ENCODE peak calls at places on chromosomes 12 and 14, in seven cellular contexts. A is astrocyte of the cerebellum, E is left ventricle myocardium inferior, N is endothelial cell of umbilical vein, R is cardiac fibroblast, P is heart left ventricle, T is astrocyte of the spinal cord. S is an unnamed sample.

GRCh38 chr12:106766393-106766826 is 8.1 kb upstream of the RIC8B start:
- DNase-seq in E (peak; percentile 54), P (peak; percentile 48), R (peak; percentile 89), N (peak; percentile 70), A (no peak), T (peak; percentile 43), S (no peak)

GRCh38 chr12:123077298-123078113 is 73.4 kb downstream of the PITPNM2 start:
- DNase-seq in N (no peak), P (no peak), A (no peak), T (no peak), E (no peak), R (no peak), S (no peak)

GRCh38 chr12:121295746-121296617 is 527 bp downstream of the CAMKK2 start:
- DNase-seq in T (peak; percentile 3), R (peak; percentile 11), P (no peak), A (no peak), E (peak; percentile 41), N (peak; percentile 13), S (no peak)

GRCh38 chr12:80188566-80188965 is 89.2 kb downstream of the OTOGL start:
- DNase-seq in R (no peak), E (no peak), N (no peak), A (no peak), T (no peak), P (no peak), S (no peak)

GRCh38 chr12:65761301-65761700 is 63.0 kb upstream of the HMGA2 start:
- DNase-seq in T (no peak), R (no peak), N (no peak), P (no peak), E (no peak), A (no peak), S (no peak)

GRCh38 chr12:57460457-57461325 is 1.1 kb downstream of the GLI1 start:
- DNase-seq in R (no peak), N (no peak), A (no peak), P (no peak), T (no peak), E (no peak), S (no peak)

GRCh38 chr12:58847876-58848600 is 72.3 kb downstream of the LRIG3 start:
- DNase-seq in P (no peak), E (no peak), R (no peak), A (no peak), N (peak; percentile 65), T (no peak), S (no peak)

GRCh38 chr12:6336859-6337744 is 4.8 kb downstream of the TNFRSF1A start:
- DNase-seq in T (no peak), R (peak; percentile 15), E (no peak), N (peak; percentile 27), A (no peak), P (no peak), S (no peak)

GRCh38 chr14:51862171-51862838 is 1.9 kb downstream of the GNG2 start:
- DNase-seq in R (no peak), E (no peak), T (no peak), A (no peak), P (no peak), N (no peak), S (no peak)

GRCh38 chr14:105646175-105646574 is 119.8 kb downstream of the TMEM121 start:
- DNase-seq in E (no peak), A (no peak), P (no peak), N (no peak), T (no peak), R (no peak), S (no peak)

GRCh38 chr12:47079894-47080724 is at the start of gene AMIGO2:
- DNase-seq in A (no peak), P (peak; percentile 69), R (peak; percentile 76), N (peak; percentile 91), E (peak; percentile 51), T (peak; percentile 75), S (no peak)

GRCh38 chr14:31090872-31091764 is 64.9 kb upstream of the STRN3 start:
- DNase-seq in P (no peak), E (no peak), N (peak; percentile 66), R (peak; percentile 93), A (peak; percentile 42), T (peak; percentile 76), S (peak; percentile 98)

GRCh38 chr12:104494816-104495158 is 38.0 kb downstream of the CHST11 start:
- DNase-seq in N (no peak), E (no peak), R (no peak), P (no peak), A (no peak), T (peak; percentile 41), S (no peak)

GRCh38 chr12:117334855-117335587 is 26.4 kb downstream of the NOS1 start:
- DNase-seq in R (no peak), P (no peak), A (no peak), N (no peak), T (no peak), E (no peak), S (peak; percentile 47)

GRCh38 chr12:26113853-26114719 is 10.8 kb downstream of the BHLHE41 start:
- DNase-seq in R (peak; percentile 91), N (peak; percentile 95), E (peak; percentile 95), P (peak; percentile 96), T (peak; percentile 90), A (no peak), S (no peak)

GRCh38 chr14:23094666-23095195 is at the start of gene ACIN1:
- DNase-seq in T (peak; percentile 92), N (peak; percentile 94), R (peak; percentile 93), E (no peak), A (peak; percentile 73), P (peak; percentile 77), S (peak; percentile 49)

GRCh38 chr12:104138747-104139186 is 757 bp upstream of the NFYB start:
- DNase-seq in T (no peak), A (no peak), R (no peak), N (no peak), E (peak; percentile 20), P (no peak), S (no peak)

GRCh38 chr12:61916856-61917255 is 343.3 kb upstream of the USP15 start:
- DNase-seq in P (no peak), E (no peak), R (no peak), N (no peak), A (no peak), T (no peak), S (no peak)

GRCh38 chr12:27571463-27571862 is 47.5 kb downstream of the PPFIBP1 start:
- DNase-seq in E (no peak), R (peak; percentile 61), N (peak; percentile 58), P (no peak), A (peak; percentile 91), T (peak; percentile 96), S (no peak)

GRCh38 chr12:88960213-88960878 is 380.1 kb upstream of the KITLG start:
- DNase-seq in R (peak; percentile 59), N (peak; percentile 84), T (peak; percentile 40), A (no peak), P (peak; percentile 24), E (no peak), S (no peak)

GRCh38 chr12:100348657-100349454 is 8.0 kb upstream of the SLC17A8 start:
- DNase-seq in A (peak; percentile 32), T (peak; percentile 29), R (peak; percentile 39), N (peak; percentile 37), E (no peak), P (no peak), S (no peak)

GRCh38 chr12:132204064-132204821 is 60.0 kb downstream of the NOC4L start:
- DNase-seq in E (no peak), T (no peak), A (no peak), P (no peak), N (no peak), R (no peak), S (no peak)

GRCh38 chr12:27180862-27181261 is 63.2 kb upstream of the STK38L start:
- DNase-seq in P (no peak), A (no peak), E (no peak), R (no peak), T (no peak), N (no peak), S (no peak)

GRCh38 chr12:27554003-27554402 is 30.0 kb downstream of the PPFIBP1 start:
- DNase-seq in A (no peak), P (no peak), T (no peak), R (peak; percentile 38), N (no peak), E (no peak), S (no peak)

GRCh38 chr12:63084501-63084900 is 66.5 kb downstream of the AVPR1A start:
- DNase-seq in P (no peak), A (no peak), T (no peak), N (no peak), E (no peak), R (no peak), S (no peak)

DNA sequence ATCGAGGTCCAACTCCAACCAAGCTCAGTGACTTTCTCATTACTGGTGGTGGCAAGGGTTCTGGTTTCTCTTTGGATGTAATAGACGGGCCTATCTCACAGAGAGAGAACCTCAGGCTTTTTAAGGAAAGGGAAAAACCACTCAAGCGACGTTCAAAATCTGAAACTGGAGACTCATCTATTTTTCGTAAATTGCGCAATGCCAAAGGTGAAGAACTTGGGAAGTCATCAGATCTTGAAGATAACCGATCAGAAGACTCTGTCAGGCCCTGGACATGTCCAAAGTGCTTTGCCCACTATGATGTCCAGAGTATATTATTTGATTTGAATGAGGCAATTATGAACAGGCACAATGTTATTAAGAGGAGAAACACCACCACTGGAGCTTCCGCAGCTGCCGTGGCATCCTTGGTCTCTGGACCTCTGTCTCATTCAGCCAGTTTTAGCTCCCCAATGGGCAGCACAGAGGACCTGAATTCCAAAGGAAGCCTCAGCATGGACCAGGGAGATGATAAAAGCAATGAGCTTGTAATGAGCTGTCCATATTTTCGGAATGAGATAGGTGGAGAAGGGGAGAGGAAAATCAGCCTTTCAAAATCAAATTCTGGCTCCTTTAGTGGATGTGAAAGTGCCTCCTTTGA is 343.5 kb upstream of the RGS6 start:
- DNase-seq in P (no peak), R (no peak), N (no peak), E (no peak), A (no peak), T (no peak), S (no peak)
- H3K4me3 ChIP-seq in P (no peak overlapping the region), R (no peak overlapping the region), N (no peak overlapping the region), E (no peak overlapping the region), A (no peak overlapping the region), T (no peak overlapping the region), S (no peak overlapping the region)

GRCh38 chr12:54169036-54169435 is 19.7 kb downstream of the SMUG1 start:
- DNase-seq in N (no peak), A (no peak), P (no peak), R (no peak), T (no peak), E (no peak), S (no peak)
- TF ChIP-seq CTCF in N (no peak), A (peak; percentile 7), P (no peak), R (peak; percentile 17), T (peak; percentile 30), E (no peak), S (no peak)

DNA sequence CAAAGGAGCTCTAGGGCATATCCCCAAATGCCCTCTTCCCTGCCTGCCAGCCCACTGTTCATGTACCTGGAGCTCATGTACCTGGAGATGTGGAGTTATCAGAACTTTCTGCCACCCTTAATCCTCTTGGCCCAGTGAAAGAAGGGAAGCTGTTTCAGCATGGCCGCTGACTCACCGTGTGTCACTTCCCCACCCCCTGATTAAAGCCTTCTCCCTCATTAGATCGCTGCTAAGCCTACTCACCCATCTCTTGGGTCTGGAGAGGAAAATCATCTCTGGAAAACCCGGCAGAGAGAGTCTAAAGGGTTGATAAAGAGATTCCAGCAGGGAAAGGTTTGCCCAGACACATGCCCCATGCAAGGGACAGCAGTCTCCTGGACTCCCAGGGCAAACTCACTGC is 4.5 kb upstream of the LTBP2 start:
- DNase-seq in P (no peak), R (peak; percentile 73), T (peak; percentile 86), A (no peak), E (no peak), N (peak; percentile 91), S (no peak)
- H3K4me3 ChIP-seq in P (no peak overlapping the region), R (peak overlapping the region; percentile 36), T (no peak overlapping the region), A (peak overlapping the region; percentile 6), E (no peak overlapping the region), N (no peak overlapping the region), S (no peak overlapping the region)

GRCh38 chr12:12334710-12335040 is 15.4 kb downstream of the MANSC1 start:
- DNase-seq in E (no peak), P (no peak), T (no peak), R (no peak), A (no peak), N (no peak), S (no peak)
- TF ChIP-seq CTCF in E (no peak), P (peak; percentile 16), T (no peak), R (no peak), A (no peak), N (no peak), S (no peak)

S was measured in LNCaP clone FGC.